ENCODE peak calls at places on chromosomes 4 and X, in nine cellular contexts. One of them, this sample, is unnamed.

GRCh38 chr4:5710065-5710961 is 688 bp upstream of the EVC start:
- DNase-seq in pancreas: no peak
- DNase-seq in fibroblast of lung: peak
- DNase-seq in GM13977: peak
- DNase-seq in breast epithelium: no peak
- DNase-seq in nephron progenitor cell: no peak
- DNase-seq in endothelial cell: peak
- DNase-seq in psoas muscle: no peak
- DNase-seq in OCI-LY7: no peak
- DNase-seq in this sample: no peak

GRCh38 chr4:168655182-168655581 is 158.3 kb downstream of the PALLD start:
- DNase-seq in pancreas: no peak
- DNase-seq in fibroblast of lung: no peak
- DNase-seq in GM13977: no peak
- DNase-seq in breast epithelium: no peak
- DNase-seq in nephron progenitor cell: no peak
- DNase-seq in endothelial cell: no peak
- DNase-seq in psoas muscle: no peak
- DNase-seq in OCI-LY7: no peak
- DNase-seq in this sample: no peak

GRCh38 chr4:5974321-5974720 is 43.9 kb downstream of the C4orf50 start:
- DNase-seq in pancreas: no peak
- DNase-seq in fibroblast of lung: no peak
- DNase-seq in GM13977: no peak
- DNase-seq in breast epithelium: no peak
- DNase-seq in nephron progenitor cell: no peak
- DNase-seq in endothelial cell: no peak
- DNase-seq in psoas muscle: no peak
- DNase-seq in OCI-LY7: no peak
- DNase-seq in this sample: no peak

GRCh38 chr4:80266267-80266901 is at the start of gene FGF5:
- DNase-seq in pancreas: peak
- DNase-seq in fibroblast of lung: peak
- DNase-seq in GM13977: no peak
- DNase-seq in breast epithelium: no peak
- DNase-seq in nephron progenitor cell: peak
- DNase-seq in endothelial cell: peak
- DNase-seq in psoas muscle: peak
- DNase-seq in OCI-LY7: no peak
- DNase-seq in this sample: peak

GRCh38 chrX:68894513-68895338 is 65.9 kb downstream of the EFNB1 start:
- DNase-seq in pancreas: peak
- DNase-seq in fibroblast of lung: peak
- DNase-seq in GM13977: no peak
- DNase-seq in breast epithelium: peak
- DNase-seq in nephron progenitor cell: no peak
- DNase-seq in endothelial cell: peak
- DNase-seq in psoas muscle: peak
- DNase-seq in OCI-LY7: no peak
- DNase-seq in this sample: peak

GRCh38 chr4:92488496-92488895 is 184.7 kb downstream of the GRID2 start:
- DNase-seq in pancreas: no peak
- DNase-seq in fibroblast of lung: no peak
- DNase-seq in GM13977: no peak
- DNase-seq in breast epithelium: no peak
- DNase-seq in nephron progenitor cell: no peak
- DNase-seq in endothelial cell: no peak
- DNase-seq in psoas muscle: no peak
- DNase-seq in OCI-LY7: no peak
- DNase-seq in this sample: no peak

GRCh38 chrX:45851434-45851991 is 650.8 kb upstream of the DIPK2B start:
- DNase-seq in pancreas: peak
- DNase-seq in fibroblast of lung: no peak
- DNase-seq in GM13977: peak
- DNase-seq in breast epithelium: no peak
- DNase-seq in nephron progenitor cell: peak
- DNase-seq in endothelial cell: peak
- DNase-seq in psoas muscle: peak
- DNase-seq in OCI-LY7: no peak
- DNase-seq in this sample: no peak

GRCh38 chrX:10676239-10676971 is 56.0 kb upstream of the MID1 start:
- DNase-seq in pancreas: no peak
- DNase-seq in fibroblast of lung: no peak
- DNase-seq in GM13977: no peak
- DNase-seq in breast epithelium: no peak
- DNase-seq in nephron progenitor cell: peak
- DNase-seq in endothelial cell: no peak
- DNase-seq in psoas muscle: no peak
- DNase-seq in OCI-LY7: no peak
- DNase-seq in this sample: no peak

GRCh38 chr4:157096439-157096838 is 20.5 kb downstream of the GLRB start:
- DNase-seq in pancreas: no peak
- DNase-seq in fibroblast of lung: no peak
- DNase-seq in GM13977: no peak
- DNase-seq in breast epithelium: no peak
- DNase-seq in nephron progenitor cell: no peak
- DNase-seq in endothelial cell: no peak
- DNase-seq in psoas muscle: no peak
- DNase-seq in OCI-LY7: no peak
- DNase-seq in this sample: no peak

GRCh38 chrX:124194209-124194608 is 138.3 kb upstream of the TEX13D start:
- DNase-seq in pancreas: no peak
- DNase-seq in fibroblast of lung: peak
- DNase-seq in GM13977: no peak
- DNase-seq in breast epithelium: no peak
- DNase-seq in nephron progenitor cell: no peak
- DNase-seq in endothelial cell: no peak
- DNase-seq in psoas muscle: peak
- DNase-seq in OCI-LY7: no peak
- DNase-seq in this sample: peak

GRCh38 chr4:181008164-181008563 is 1235.0 kb upstream of the TENM3 start:
- DNase-seq in pancreas: no peak
- DNase-seq in fibroblast of lung: peak
- DNase-seq in GM13977: no peak
- DNase-seq in breast epithelium: no peak
- DNase-seq in nephron progenitor cell: no peak
- DNase-seq in endothelial cell: no peak
- DNase-seq in psoas muscle: no peak
- DNase-seq in OCI-LY7: no peak
- DNase-seq in this sample: no peak

GRCh38 chr4:76307670-76308014 is 1.1 kb downstream of the STBD1 start:
- DNase-seq in pancreas: peak
- DNase-seq in fibroblast of lung: no peak
- DNase-seq in GM13977: no peak
- DNase-seq in breast epithelium: no peak
- DNase-seq in nephron progenitor cell: no peak
- DNase-seq in endothelial cell: no peak
- DNase-seq in psoas muscle: peak
- DNase-seq in OCI-LY7: no peak
- DNase-seq in this sample: no peak

GRCh38 chr4:109931318-109931717 is 18.6 kb downstream of the EGF start:
- DNase-seq in pancreas: no peak
- DNase-seq in fibroblast of lung: no peak
- DNase-seq in GM13977: no peak
- DNase-seq in breast epithelium: no peak
- DNase-seq in nephron progenitor cell: no peak
- DNase-seq in endothelial cell: no peak
- DNase-seq in psoas muscle: no peak
- DNase-seq in OCI-LY7: no peak
- DNase-seq in this sample: no peak
- TF ChIP-seq CTCF in pancreas: no peak
- TF ChIP-seq CTCF in fibroblast of lung: no peak
- TF ChIP-seq CTCF in GM13977: no peak
- TF ChIP-seq CTCF in breast epithelium: no peak
- TF ChIP-seq CTCF in nephron progenitor cell: no peak
- TF ChIP-seq CTCF in endothelial cell: no peak
- TF ChIP-seq CTCF in psoas muscle: no peak
- TF ChIP-seq CTCF in OCI-LY7: no peak
- TF ChIP-seq CTCF in this sample: no peak

DNA sequence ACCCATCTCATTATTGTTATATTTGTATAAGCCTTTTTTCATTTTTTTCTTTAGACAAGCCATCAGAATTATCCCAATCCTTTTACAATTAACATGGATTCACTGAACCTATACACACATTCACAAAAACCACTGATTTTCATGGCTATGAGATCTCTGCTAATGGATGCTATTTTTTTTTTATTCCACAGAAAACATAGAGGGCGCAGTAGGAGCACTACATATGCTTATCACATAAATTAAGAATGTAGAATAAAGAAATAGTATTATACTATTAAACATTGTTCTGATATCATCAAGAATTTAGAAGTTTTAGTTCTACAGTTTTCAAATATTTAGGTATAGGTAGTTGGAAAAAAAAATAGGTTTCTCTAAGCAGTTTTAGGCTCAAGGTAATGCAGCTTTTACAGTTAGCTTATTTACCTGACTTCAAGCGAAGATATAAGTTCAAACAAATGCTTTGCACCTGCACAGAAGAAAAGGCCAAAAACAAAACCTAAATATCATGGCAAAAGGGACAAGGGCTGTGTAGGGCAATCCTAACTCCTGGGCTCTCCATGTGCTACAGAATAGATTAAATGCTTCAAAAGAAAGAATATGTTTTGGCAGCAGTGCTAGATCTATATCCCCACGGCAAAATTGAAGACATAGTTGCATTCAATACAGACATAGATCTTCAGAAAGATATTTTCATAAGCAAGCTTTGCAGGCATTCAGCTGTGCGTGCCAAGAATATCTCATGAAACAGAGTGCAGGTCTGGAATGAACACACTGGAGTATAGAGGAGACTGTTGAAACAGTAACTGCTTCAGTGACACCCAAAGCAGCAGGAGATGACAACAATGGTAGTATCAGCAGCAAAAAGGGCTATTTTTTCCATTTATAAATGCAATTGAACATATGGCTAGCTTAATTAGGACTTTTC is 1477.1 kb downstream of the ARAP2 start:
- DNase-seq in pancreas: no peak
- DNase-seq in fibroblast of lung: no peak
- DNase-seq in GM13977: no peak
- DNase-seq in breast epithelium: no peak
- DNase-seq in nephron progenitor cell: no peak
- DNase-seq in endothelial cell: no peak
- DNase-seq in psoas muscle: no peak
- DNase-seq in OCI-LY7: no peak
- DNase-seq in this sample: no peak
- TF ChIP-seq CTCF in pancreas: no peak
- TF ChIP-seq CTCF in fibroblast of lung: no peak
- TF ChIP-seq CTCF in GM13977: no peak
- TF ChIP-seq CTCF in breast epithelium: no peak
- TF ChIP-seq CTCF in nephron progenitor cell: no peak
- TF ChIP-seq CTCF in endothelial cell: no peak
- TF ChIP-seq CTCF in psoas muscle: no peak
- TF ChIP-seq CTCF in OCI-LY7: peak
- TF ChIP-seq CTCF in this sample: no peak

DNA sequence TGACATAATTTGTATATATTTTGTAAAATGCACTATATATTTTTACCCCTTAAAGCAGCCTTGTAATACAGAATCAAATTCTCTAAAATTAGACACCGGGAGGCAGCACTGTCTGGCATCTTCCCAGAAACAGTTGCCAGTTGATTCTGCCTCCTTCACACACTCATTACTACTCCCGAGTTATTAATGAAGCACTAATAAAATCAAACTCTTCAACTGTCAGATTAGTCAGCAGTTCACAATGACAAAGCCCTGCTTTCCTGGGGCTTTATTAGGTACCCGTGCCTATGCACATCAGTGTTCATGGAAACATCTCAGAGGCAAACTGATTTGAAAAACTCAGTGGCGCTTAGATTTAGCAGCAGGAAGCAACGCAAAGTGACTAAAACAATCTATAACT is 103.5 kb upstream of the VEGFC start:
- DNase-seq in pancreas: no peak
- DNase-seq in fibroblast of lung: no peak
- DNase-seq in GM13977: no peak
- DNase-seq in breast epithelium: no peak
- DNase-seq in nephron progenitor cell: no peak
- DNase-seq in endothelial cell: no peak
- DNase-seq in psoas muscle: no peak
- DNase-seq in OCI-LY7: no peak
- DNase-seq in this sample: no peak
- TF ChIP-seq CTCF in pancreas: no peak
- TF ChIP-seq CTCF in fibroblast of lung: no peak
- TF ChIP-seq CTCF in GM13977: no peak
- TF ChIP-seq CTCF in breast epithelium: no peak
- TF ChIP-seq CTCF in nephron progenitor cell: no peak
- TF ChIP-seq CTCF in endothelial cell: no peak
- TF ChIP-seq CTCF in psoas muscle: no peak
- TF ChIP-seq CTCF in OCI-LY7: no peak
- TF ChIP-seq CTCF in this sample: no peak

DNA sequence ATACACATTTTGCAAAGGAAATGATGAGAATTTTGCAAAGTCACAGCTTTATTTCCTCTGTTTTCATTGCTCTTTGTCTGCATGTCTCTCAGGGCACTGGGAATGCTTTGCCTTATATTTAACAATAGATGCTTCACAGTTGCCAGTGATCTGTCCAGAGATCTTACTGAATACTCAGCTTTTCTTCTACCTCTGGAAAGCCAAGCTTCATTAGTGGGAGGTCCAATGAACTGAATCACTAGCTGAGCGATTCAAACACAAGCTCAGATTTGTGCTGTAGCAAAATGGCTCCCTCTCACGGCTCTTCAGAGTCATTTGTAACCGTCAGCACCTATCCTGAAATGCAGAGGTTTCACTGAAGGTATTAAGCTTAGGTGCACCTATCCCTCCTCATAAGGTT is 138.9 kb downstream of the DCLK2 start:
- DNase-seq in pancreas: no peak
- DNase-seq in fibroblast of lung: peak
- DNase-seq in GM13977: no peak
- DNase-seq in breast epithelium: no peak
- DNase-seq in nephron progenitor cell: no peak
- DNase-seq in endothelial cell: no peak
- DNase-seq in psoas muscle: no peak
- DNase-seq in OCI-LY7: peak
- DNase-seq in this sample: no peak
- TF ChIP-seq CTCF in pancreas: no peak
- TF ChIP-seq CTCF in fibroblast of lung: peak
- TF ChIP-seq CTCF in GM13977: no peak
- TF ChIP-seq CTCF in breast epithelium: peak
- TF ChIP-seq CTCF in nephron progenitor cell: no peak
- TF ChIP-seq CTCF in endothelial cell: no peak
- TF ChIP-seq CTCF in psoas muscle: no peak
- TF ChIP-seq CTCF in OCI-LY7: peak
- TF ChIP-seq CTCF in this sample: peak

GRCh38 chrX:16469870-16470269 is 180.1 kb upstream of the S100G start:
- DNase-seq in pancreas: no peak
- DNase-seq in fibroblast of lung: no peak
- DNase-seq in GM13977: no peak
- DNase-seq in breast epithelium: no peak
- DNase-seq in nephron progenitor cell: no peak
- DNase-seq in endothelial cell: no peak
- DNase-seq in psoas muscle: no peak
- DNase-seq in OCI-LY7: no peak
- DNase-seq in this sample: no peak
- TF ChIP-seq CTCF in pancreas: no peak
- TF ChIP-seq CTCF in fibroblast of lung: no peak
- TF ChIP-seq CTCF in GM13977: no peak
- TF ChIP-seq CTCF in breast epithelium: no peak
- TF ChIP-seq CTCF in nephron progenitor cell: no peak
- TF ChIP-seq CTCF in endothelial cell: no peak
- TF ChIP-seq CTCF in psoas muscle: no peak
- TF ChIP-seq CTCF in OCI-LY7: peak
- TF ChIP-seq CTCF in this sample: no peak

GRCh38 chr4:126742048-126742447 is 890.7 kb upstream of the INTU start:
- DNase-seq in pancreas: no peak
- DNase-seq in fibroblast of lung: no peak
- DNase-seq in GM13977: no peak
- DNase-seq in breast epithelium: no peak
- DNase-seq in nephron progenitor cell: no peak
- DNase-seq in endothelial cell: no peak
- DNase-seq in psoas muscle: no peak
- DNase-seq in OCI-LY7: no peak
- DNase-seq in this sample: no peak
- TF ChIP-seq CTCF in pancreas: no peak
- TF ChIP-seq CTCF in fibroblast of lung: no peak
- TF ChIP-seq CTCF in GM13977: no peak
- TF ChIP-seq CTCF in breast epithelium: no peak
- TF ChIP-seq CTCF in nephron progenitor cell: no peak
- TF ChIP-seq CTCF in endothelial cell: no peak
- TF ChIP-seq CTCF in psoas muscle: no peak
- TF ChIP-seq CTCF in OCI-LY7: no peak
- TF ChIP-seq CTCF in this sample: no peak

This sample was measured in sigmoid colon.